ENCODE peak calls at places on chromosomes 7 and 10, in five cellular contexts. One of them, this sample, is unnamed.

GRCh38 chr7:39212881-39213280 is 235.2 kb downstream of the POU6F2 start:
- DNase-seq in HFFc6: no peak
- DNase-seq in astrocyte of the spinal cord: no peak
- DNase-seq in nucleus accumbens: no peak
- DNase-seq in WTC11: no peak
- DNase-seq in this sample: no peak

GRCh38 chr7:135745702-135746312 is 2.8 kb downstream of the FAM180A start:
- DNase-seq in HFFc6: peak; percentile 96
- DNase-seq in astrocyte of the spinal cord: peak; percentile 94
- DNase-seq in nucleus accumbens: no peak
- DNase-seq in WTC11: no peak
- DNase-seq in this sample: no peak

GRCh38 chr10:29343607-29344038 is 54.8 kb downstream of the LYZL1 start:
- DNase-seq in HFFc6: no peak
- DNase-seq in astrocyte of the spinal cord: no peak
- DNase-seq in nucleus accumbens: no peak
- DNase-seq in WTC11: no peak
- DNase-seq in this sample: no peak

GRCh38 chr7:101942603-101943210 is 125.3 kb downstream of the CUX1 start:
- DNase-seq in HFFc6: no peak
- DNase-seq in astrocyte of the spinal cord: no peak
- DNase-seq in nucleus accumbens: no peak
- DNase-seq in WTC11: no peak
- DNase-seq in this sample: no peak

GRCh38 chr10:72332423-72333110 is 22.2 kb downstream of the DNAJB12 start:
- DNase-seq in HFFc6: no peak
- DNase-seq in astrocyte of the spinal cord: no peak
- DNase-seq in nucleus accumbens: no peak
- DNase-seq in WTC11: no peak
- DNase-seq in this sample: no peak

GRCh38 chr7:19816128-19816527 is 42.7 kb upstream of the TMEM196 start:
- DNase-seq in HFFc6: no peak
- DNase-seq in astrocyte of the spinal cord: no peak
- DNase-seq in nucleus accumbens: no peak
- DNase-seq in WTC11: no peak
- DNase-seq in this sample: no peak

GRCh38 chr7:68699090-68699711 is 899.1 kb upstream of the AUTS2 start:
- DNase-seq in HFFc6: peak; percentile 39
- DNase-seq in astrocyte of the spinal cord: peak; percentile 89
- DNase-seq in nucleus accumbens: no peak
- DNase-seq in WTC11: no peak
- DNase-seq in this sample: no peak

GRCh38 chr7:127239814-127240213 is 12.9 kb downstream of the GRM8 start:
- DNase-seq in HFFc6: no peak
- DNase-seq in astrocyte of the spinal cord: no peak
- DNase-seq in nucleus accumbens: no peak
- DNase-seq in WTC11: peak; percentile 50
- DNase-seq in this sample: no peak

GRCh38 chr10:49161411-49161997 is 26.7 kb downstream of the TMEM273 start:
- DNase-seq in HFFc6: peak; percentile 65
- DNase-seq in astrocyte of the spinal cord: peak; percentile 60
- DNase-seq in nucleus accumbens: no peak
- DNase-seq in WTC11: no peak
- DNase-seq in this sample: no peak

GRCh38 chr7:141702047-141702567 is at the start of gene DENND11:
- DNase-seq in HFFc6: no peak
- DNase-seq in astrocyte of the spinal cord: no peak
- DNase-seq in nucleus accumbens: peak; percentile 45
- DNase-seq in WTC11: peak; percentile 41
- DNase-seq in this sample: peak; percentile 35

GRCh38 chr10:109037978-109038377 is 885.3 kb downstream of the XPNPEP1 start:
- DNase-seq in HFFc6: no peak
- DNase-seq in astrocyte of the spinal cord: no peak
- DNase-seq in nucleus accumbens: no peak
- DNase-seq in WTC11: no peak
- DNase-seq in this sample: no peak

GRCh38 chr10:58322072-58322834 is 12.6 kb upstream of the UBE2D1 start:
- DNase-seq in HFFc6: no peak
- DNase-seq in astrocyte of the spinal cord: peak; percentile 26
- DNase-seq in nucleus accumbens: no peak
- DNase-seq in WTC11: no peak
- DNase-seq in this sample: no peak

GRCh38 chr7:5699951-5700384 is 81.5 kb downstream of the RNF216 start:
- DNase-seq in HFFc6: no peak
- DNase-seq in astrocyte of the spinal cord: peak; percentile 56
- DNase-seq in nucleus accumbens: no peak
- DNase-seq in WTC11: no peak
- DNase-seq in this sample: peak; percentile 32

GRCh38 chr10:97549587-97550322 is 22.8 kb upstream of the ANKRD2 start:
- DNase-seq in HFFc6: no peak
- DNase-seq in astrocyte of the spinal cord: no peak
- DNase-seq in nucleus accumbens: peak; percentile 48
- DNase-seq in WTC11: peak; percentile 33
- DNase-seq in this sample: peak; percentile 64

GRCh38 chr7:113087278-113087998 is 811 bp upstream of the GPR85 start:
- DNase-seq in HFFc6: peak; percentile 93
- DNase-seq in astrocyte of the spinal cord: peak; percentile 88
- DNase-seq in nucleus accumbens: no peak
- DNase-seq in WTC11: no peak
- DNase-seq in this sample: no peak

GRCh38 chr10:33365314-33365713 is 30.8 kb upstream of the NRP1 start:
- DNase-seq in HFFc6: no peak
- DNase-seq in astrocyte of the spinal cord: no peak
- DNase-seq in nucleus accumbens: no peak
- DNase-seq in WTC11: no peak
- DNase-seq in this sample: no peak

GRCh38 chr10:44479306-44479705 is 94.4 kb upstream of the CXCL12 start:
- DNase-seq in HFFc6: no peak
- DNase-seq in astrocyte of the spinal cord: no peak
- DNase-seq in nucleus accumbens: no peak
- DNase-seq in WTC11: no peak
- DNase-seq in this sample: no peak

GRCh38 chr7:73977626-73978618 is 50.1 kb upstream of the ELN start:
- DNase-seq in HFFc6: no peak
- DNase-seq in astrocyte of the spinal cord: no peak
- DNase-seq in nucleus accumbens: no peak
- DNase-seq in WTC11: no peak
- DNase-seq in this sample: no peak

GRCh38 chr7:154929006-154929726 is 73.8 kb downstream of the PAXIP1 start:
- DNase-seq in HFFc6: no peak
- DNase-seq in astrocyte of the spinal cord: no peak
- DNase-seq in nucleus accumbens: no peak
- DNase-seq in WTC11: no peak
- DNase-seq in this sample: no peak

GRCh38 chr7:55306331-55306730 is 58.8 kb upstream of the LANCL2 start:
- DNase-seq in HFFc6: peak; percentile 7
- DNase-seq in astrocyte of the spinal cord: no peak
- DNase-seq in nucleus accumbens: no peak
- DNase-seq in WTC11: no peak
- DNase-seq in this sample: no peak

GRCh38 chr7:127189074-127189473 is 63.7 kb downstream of the GRM8 start:
- DNase-seq in HFFc6: no peak
- DNase-seq in astrocyte of the spinal cord: no peak
- DNase-seq in nucleus accumbens: no peak
- DNase-seq in WTC11: no peak
- DNase-seq in this sample: no peak

GRCh38 chr10:21526184-21526951 is 886 bp upstream of the SKIDA1 start:
- DNase-seq in HFFc6: peak; percentile 59
- DNase-seq in astrocyte of the spinal cord: peak; percentile 91
- DNase-seq in nucleus accumbens: peak; percentile 89
- DNase-seq in WTC11: peak; percentile 68
- DNase-seq in this sample: peak; percentile 67

GRCh38 chr7:30476401-30477145 is 2.0 kb downstream of the NOD1 start:
- DNase-seq in HFFc6: no peak
- DNase-seq in astrocyte of the spinal cord: no peak
- DNase-seq in nucleus accumbens: no peak
- DNase-seq in WTC11: no peak
- DNase-seq in this sample: no peak

GRCh38 chr7:42057331-42057730 is 179.7 kb downstream of the GLI3 start:
- DNase-seq in HFFc6: no peak
- DNase-seq in astrocyte of the spinal cord: no peak
- DNase-seq in nucleus accumbens: no peak
- DNase-seq in WTC11: no peak
- DNase-seq in this sample: no peak

GRCh38 chr10:46028584-46029570 is 1.5 kb downstream of the NCOA4 start:
- DNase-seq in HFFc6: peak; percentile 73
- DNase-seq in astrocyte of the spinal cord: peak; percentile 79
- DNase-seq in nucleus accumbens: no peak
- DNase-seq in WTC11: no peak
- DNase-seq in this sample: no peak

GRCh38 chr7:135877799-135878198 is 99.4 kb downstream of the MTPN start:
- DNase-seq in HFFc6: no peak
- DNase-seq in astrocyte of the spinal cord: peak; percentile 42
- DNase-seq in nucleus accumbens: no peak
- DNase-seq in WTC11: no peak
- DNase-seq in this sample: no peak

GRCh38 chr10:72133517-72133916 is 45.2 kb upstream of the SPOCK2 start:
- DNase-seq in HFFc6: peak; percentile 73
- DNase-seq in astrocyte of the spinal cord: peak; percentile 75
- DNase-seq in nucleus accumbens: no peak
- DNase-seq in WTC11: no peak
- DNase-seq in this sample: no peak

GRCh38 chr7:101538596-101539459 is 90.3 kb downstream of the MYL10 start:
- DNase-seq in HFFc6: peak; percentile 28
- DNase-seq in astrocyte of the spinal cord: peak; percentile 34
- DNase-seq in nucleus accumbens: peak; percentile 20
- DNase-seq in WTC11: peak; percentile 80
- DNase-seq in this sample: no peak

GRCh38 chr7:21757537-21758282 is 188.0 kb downstream of the CDCA7L start:
- DNase-seq in HFFc6: no peak
- DNase-seq in astrocyte of the spinal cord: no peak
- DNase-seq in nucleus accumbens: no peak
- DNase-seq in WTC11: no peak
- DNase-seq in this sample: no peak

GRCh38 chr7:73932364-73932763 is 71.4 kb downstream of the TMEM270 start:
- DNase-seq in HFFc6: peak; percentile 1
- DNase-seq in astrocyte of the spinal cord: no peak
- DNase-seq in nucleus accumbens: no peak
- DNase-seq in WTC11: no peak
- DNase-seq in this sample: no peak

GRCh38 chr7:154843670-154844237 is 159.2 kb downstream of the PAXIP1 start:
- DNase-seq in HFFc6: no peak
- DNase-seq in astrocyte of the spinal cord: no peak
- DNase-seq in nucleus accumbens: no peak
- DNase-seq in WTC11: no peak
- DNase-seq in this sample: no peak

GRCh38 chr10:119919271-119919670 is 26.7 kb downstream of the SEC23IP start:
- DNase-seq in HFFc6: no peak
- DNase-seq in astrocyte of the spinal cord: peak; percentile 36
- DNase-seq in nucleus accumbens: no peak
- DNase-seq in WTC11: no peak
- DNase-seq in this sample: no peak

GRCh38 chr10:4781955-4782354 is 44.1 kb upstream of the AKR1E2 start:
- DNase-seq in HFFc6: no peak
- DNase-seq in astrocyte of the spinal cord: no peak
- DNase-seq in nucleus accumbens: no peak
- DNase-seq in WTC11: no peak
- DNase-seq in this sample: no peak

GRCh38 chr7:23472974-23473847 is 2.9 kb upstream of the IGF2BP3 start:
- DNase-seq in HFFc6: no peak
- DNase-seq in astrocyte of the spinal cord: peak; percentile 19
- DNase-seq in nucleus accumbens: no peak
- DNase-seq in WTC11: no peak
- DNase-seq in this sample: no peak

GRCh38 chr10:126504051-126504760 is 115.9 kb upstream of the ADAM12 start:
- DNase-seq in HFFc6: peak; percentile 56
- DNase-seq in astrocyte of the spinal cord: peak; percentile 71
- DNase-seq in nucleus accumbens: no peak
- DNase-seq in WTC11: peak; percentile 48
- DNase-seq in this sample: peak; percentile 30

GRCh38 chr7:140475747-140476333 is 3.5 kb downstream of the MKRN1 start:
- DNase-seq in HFFc6: peak; percentile 43
- DNase-seq in astrocyte of the spinal cord: peak; percentile 39
- DNase-seq in nucleus accumbens: no peak
- DNase-seq in WTC11: no peak
- DNase-seq in this sample: no peak

GRCh38 chr7:16711730-16712129 is 41.8 kb upstream of the TSPAN13 start:
- DNase-seq in HFFc6: peak; percentile 47
- DNase-seq in astrocyte of the spinal cord: peak; percentile 75
- DNase-seq in nucleus accumbens: no peak
- DNase-seq in WTC11: no peak
- DNase-seq in this sample: no peak

GRCh38 chr7:65800890-65801341 is 72.0 kb upstream of the VKORC1L1 start:
- DNase-seq in HFFc6: no peak
- DNase-seq in astrocyte of the spinal cord: no peak
- DNase-seq in nucleus accumbens: no peak
- DNase-seq in WTC11: no peak
- DNase-seq in this sample: no peak

GRCh38 chr10:95183132-95183450 is 10.9 kb upstream of the ACSM6 start:
- DNase-seq in HFFc6: no peak
- DNase-seq in astrocyte of the spinal cord: peak; percentile 23
- DNase-seq in nucleus accumbens: no peak
- DNase-seq in WTC11: no peak
- DNase-seq in this sample: no peak